ENCODE peak calls at places on chromosomes 4 and X, in five cellular contexts. One of them, this sample, is unnamed. For H3K27me3, the result is how much of the 10 kb centered on the place peaks cover.

GRCh38 chrX:9315086-9315485 is 149.8 kb upstream of the TBL1X start:
- DNase-seq in SK-N-SH: no peak
- DNase-seq in K562: no peak
- DNase-seq in HCT116: no peak
- DNase-seq in H1: no peak
- DNase-seq in this sample: no peak

GRCh38 chr4:2101346-2102044 is 42.4 kb downstream of the NAT8L start:
- DNase-seq in H1: no peak
- DNase-seq in SK-N-SH: no peak
- DNase-seq in HCT116: no peak
- DNase-seq in K562: no peak
- DNase-seq in this sample: no peak

GRCh38 chr4:80265571-80266266 is 745 bp upstream of the FGF5 start:
- DNase-seq in K562: peak
- DNase-seq in SK-N-SH: peak
- DNase-seq in HCT116: no peak
- DNase-seq in H1: no peak
- DNase-seq in this sample: no peak

GRCh38 chrX:30530591-30530990 is 47.0 kb downstream of the TASL start:
- DNase-seq in K562: no peak
- DNase-seq in HCT116: no peak
- DNase-seq in H1: no peak
- DNase-seq in SK-N-SH: no peak
- DNase-seq in this sample: no peak

GRCh38 chrX:39242187-39242586 is 440.9 kb downstream of the MID1IP1 start:
- DNase-seq in SK-N-SH: peak
- DNase-seq in HCT116: peak
- DNase-seq in K562: peak
- DNase-seq in H1: no peak
- DNase-seq in this sample: peak

GRCh38 chr4:89906787-89907521 is 12.3 kb downstream of the MMRN1 start:
- DNase-seq in K562: no peak
- DNase-seq in SK-N-SH: no peak
- DNase-seq in HCT116: no peak
- DNase-seq in H1: no peak
- DNase-seq in this sample: no peak

GRCh38 chrX:53001958-53002357 is 43.6 kb upstream of the FAM156A start:
- DNase-seq in K562: no peak
- DNase-seq in H1: no peak
- DNase-seq in SK-N-SH: no peak
- DNase-seq in HCT116: no peak
- DNase-seq in this sample: no peak

GRCh38 chrX:37646254-37646653 is 39.3 kb upstream of the XK start:
- DNase-seq in H1: no peak
- DNase-seq in K562: no peak
- DNase-seq in HCT116: no peak
- DNase-seq in SK-N-SH: no peak
- DNase-seq in this sample: no peak

GRCh38 chrX:111100191-111100590 is 4.2 kb downstream of the PAK3 start:
- DNase-seq in H1: peak
- DNase-seq in SK-N-SH: peak
- DNase-seq in K562: peak
- DNase-seq in HCT116: peak
- DNase-seq in this sample: peak

GRCh38 chr4:20838476-20838875 is 138.2 kb downstream of the PACRGL start:
- DNase-seq in K562: no peak
- DNase-seq in SK-N-SH: no peak
- DNase-seq in HCT116: no peak
- DNase-seq in H1: no peak
- DNase-seq in this sample: no peak

GRCh38 chr4:20840648-20841190 is 140.5 kb downstream of the PACRGL start:
- DNase-seq in H1: no peak
- DNase-seq in HCT116: no peak
- DNase-seq in SK-N-SH: no peak
- DNase-seq in K562: no peak
- DNase-seq in this sample: no peak

GRCh38 chr4:20844311-20844710 is 144.1 kb downstream of the PACRGL start:
- DNase-seq in K562: no peak
- DNase-seq in SK-N-SH: no peak
- DNase-seq in H1: no peak
- DNase-seq in HCT116: no peak
- DNase-seq in this sample: no peak

DNA sequence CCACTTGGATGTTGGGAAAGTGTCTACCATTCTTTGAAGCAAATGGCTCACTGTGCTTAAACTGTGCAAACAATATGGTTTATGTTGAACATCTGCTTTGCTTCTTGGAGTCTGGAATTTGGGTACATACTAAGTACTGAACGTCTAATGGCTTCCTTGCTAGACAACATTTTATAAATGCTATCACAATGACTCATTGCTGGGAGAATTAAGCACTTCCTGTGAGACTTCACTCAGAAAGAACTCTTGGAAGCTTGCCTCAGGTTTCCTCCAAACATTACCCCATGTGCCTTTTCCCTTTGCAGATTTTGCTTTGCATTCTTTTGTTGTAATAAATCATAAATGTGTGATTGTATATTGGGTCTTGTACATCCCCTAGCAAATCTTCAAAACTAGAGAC is 139.7 kb downstream of the PACRGL start:
- DNase-seq in HCT116: no peak
- DNase-seq in K562: no peak
- DNase-seq in H1: no peak
- DNase-seq in SK-N-SH: no peak
- DNase-seq in this sample: no peak
- TF ChIP-seq YY1 in HCT116: no peak
- TF ChIP-seq YY1 in K562: no peak
- TF ChIP-seq YY1 in H1: no peak
- TF ChIP-seq YY1 in SK-N-SH: peak
- TF ChIP-seq YY1 in this sample: no peak

DNA sequence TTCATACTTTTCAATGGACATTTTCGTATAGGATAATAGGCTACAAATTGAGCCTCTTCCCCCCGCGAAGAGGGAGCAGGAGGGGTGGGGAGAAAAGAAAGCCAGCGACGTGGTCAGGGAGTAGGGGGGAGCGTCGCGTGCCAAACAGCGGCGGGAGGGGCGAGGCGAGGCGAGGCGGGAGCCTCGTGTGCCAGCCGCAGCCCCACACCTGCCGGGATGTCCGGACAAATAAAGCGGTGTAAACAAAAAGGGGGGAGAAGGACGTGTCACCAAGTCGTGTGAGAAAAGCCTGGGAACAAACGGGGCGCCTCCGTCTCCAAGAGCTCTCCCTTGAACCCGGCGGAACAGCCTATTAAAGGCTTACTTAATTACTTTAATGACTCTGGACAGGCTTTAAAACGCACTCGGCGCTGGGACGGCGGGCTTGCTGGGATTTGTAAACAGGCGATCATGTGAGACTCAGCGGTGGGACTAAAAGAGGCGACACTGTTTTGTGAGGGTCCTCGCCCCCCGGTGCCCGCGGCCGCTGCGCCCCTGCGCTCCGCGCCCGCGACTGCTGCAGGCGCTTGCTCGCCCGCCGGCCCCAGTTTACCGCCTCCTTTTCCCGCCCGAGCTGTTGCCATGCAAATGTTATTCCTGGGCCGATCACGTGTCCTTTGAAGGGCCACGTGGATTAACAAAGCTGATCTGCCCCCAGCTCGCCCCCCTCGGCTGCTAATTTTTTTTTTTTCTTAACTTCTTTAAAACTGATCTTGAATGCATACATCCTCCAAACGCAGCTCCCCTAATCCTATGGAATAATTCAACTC is at the start of gene HELT:
- DNase-seq in HCT116: no peak
- DNase-seq in K562: no peak
- DNase-seq in H1: peak
- DNase-seq in SK-N-SH: no peak
- DNase-seq in this sample: no peak
- H3K27me3 ChIP-seq in HCT116: under half
- H3K27me3 ChIP-seq in K562: half or more
- H3K27me3 ChIP-seq in H1: half or more
- H3K27me3 ChIP-seq in SK-N-SH: half or more
- H3K27me3 ChIP-seq in this sample: half or more

GRCh38 chr4:57119054-57119651 is 9.0 kb upstream of the IGFBP7 start:
- DNase-seq in H1: no peak
- DNase-seq in HCT116: no peak
- DNase-seq in K562: no peak
- DNase-seq in SK-N-SH: no peak
- DNase-seq in this sample: no peak
- TF ChIP-seq YY1 in H1: no peak
- TF ChIP-seq YY1 in HCT116: no peak
- TF ChIP-seq YY1 in K562: no peak
- TF ChIP-seq YY1 in SK-N-SH: no peak
- TF ChIP-seq YY1 in this sample: no peak

DNA sequence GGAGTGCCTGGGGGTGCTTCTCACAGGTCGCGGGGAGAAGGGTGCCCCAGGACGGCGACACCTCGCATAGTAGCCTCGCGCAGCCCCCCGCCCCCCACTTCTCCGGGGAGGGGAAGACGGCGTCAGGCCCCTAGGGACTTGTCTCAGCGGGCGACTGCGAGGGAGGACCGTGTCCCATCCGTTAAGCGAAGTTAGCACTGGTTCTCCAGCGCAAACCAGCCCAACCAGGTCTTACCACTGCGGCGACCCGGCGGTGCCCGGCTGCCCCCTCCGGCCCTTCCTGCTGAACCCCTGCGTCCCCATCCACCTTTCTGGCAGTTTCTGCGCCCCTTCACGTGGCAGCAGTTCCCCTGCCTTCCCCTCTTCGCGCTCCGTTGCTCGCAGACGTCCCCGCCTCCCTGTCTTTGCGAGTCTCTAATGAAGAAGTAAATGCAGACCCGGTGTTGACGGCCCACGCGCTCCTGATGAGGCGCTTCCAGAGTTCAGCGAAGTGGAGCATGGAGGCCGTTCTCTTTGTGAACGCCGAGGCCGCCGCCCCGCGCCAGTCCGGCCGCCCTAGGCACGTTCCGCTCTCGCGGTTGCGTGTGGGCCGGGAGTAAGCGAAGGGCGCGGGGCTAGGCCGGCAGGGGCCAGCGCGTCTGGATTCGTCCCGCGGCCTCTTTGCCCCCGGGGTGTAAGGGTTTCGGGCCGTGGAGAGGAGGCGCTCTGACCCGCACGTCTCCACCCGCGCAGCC is 3.0 kb downstream of the SLIT2 start:
- DNase-seq in HCT116: no peak
- DNase-seq in SK-N-SH: peak
- DNase-seq in H1: no peak
- DNase-seq in K562: no peak
- DNase-seq in this sample: no peak
- H3K27me3 ChIP-seq in HCT116: under half
- H3K27me3 ChIP-seq in SK-N-SH: under half
- H3K27me3 ChIP-seq in H1: under half
- H3K27me3 ChIP-seq in K562: under half
- H3K27me3 ChIP-seq in this sample: half or more